ENCODE peak calls at places on chromosomes 5 and 9, in ten cellular contexts. G is tibial artery, Q is IMR-90, O is fibroblast of lung, A is neural progenitor cell, N is upper lobe of right lung, R is hepatocyte, M is right lobe of liver, T is adrenal gland, F is neuronal stem cell. C is an unnamed sample.

GRCh38 chr5:109102291-109102690 is 307.5 kb downstream of the PJA2 start:
- DNase-seq in G (no peak), Q (no peak), O (peak), A (no peak), N (no peak), R (no peak), M (no peak), T (no peak), F (no peak), C (no peak)

GRCh38 chr9:129291041-129291501 is 113.0 kb upstream of the IER5L start:
- DNase-seq in G (peak), Q (no peak), O (no peak), A (no peak), N (no peak), R (no peak), M (no peak), T (peak), F (no peak), C (peak)

GRCh38 chr9:124216474-124217176 is 41.1 kb upstream of the NEK6 start:
- DNase-seq in G (no peak), Q (no peak), O (no peak), A (no peak), N (peak), R (no peak), M (peak), T (no peak), F (no peak), C (no peak)

GRCh38 chr5:76691470-76692273 is 24.3 kb upstream of the F2R start:
- DNase-seq in G (no peak), Q (peak), O (peak), A (peak), N (no peak), R (peak), M (no peak), T (peak), F (no peak), C (no peak)

GRCh38 chr5:156815988-156816599 is 34.0 kb upstream of the PPP1R2B start:
- DNase-seq in G (no peak), Q (peak), O (peak), A (peak), N (no peak), R (peak), M (no peak), T (peak), F (peak), C (no peak)

GRCh38 chr5:103211858-103212500 is 46.6 kb upstream of the MACIR start:
- DNase-seq in G (no peak), Q (no peak), O (no peak), A (no peak), N (no peak), R (no peak), M (no peak), T (no peak), F (no peak), C (no peak)

GRCh38 chr9:137320555-137321384 is 18.7 kb upstream of the NRARP start:
- DNase-seq in G (no peak), Q (no peak), O (no peak), A (no peak), N (peak), R (no peak), M (no peak), T (peak), F (no peak), C (no peak)

GRCh38 chr5:151772868-151773561 is 1.3 kb downstream of the G3BP1 start:
- DNase-seq in G (no peak), Q (peak), O (peak), A (no peak), N (no peak), R (peak), M (no peak), T (peak), F (no peak), C (no peak)

GRCh38 chr5:158203256-158203655 is 344.3 kb upstream of the CLINT1 start:
- DNase-seq in G (no peak), Q (no peak), O (no peak), A (no peak), N (no peak), R (no peak), M (no peak), T (no peak), F (no peak), C (no peak)

GRCh38 chr9:134778841-134779411 is 101.7 kb upstream of the FCN2 start:
- DNase-seq in G (peak), Q (peak), O (peak), A (peak), N (peak), R (peak), M (peak), T (peak), F (peak), C (no peak)

GRCh38 chr9:77981332-77981731 is 50.3 kb downstream of the GNAQ start:
- DNase-seq in G (no peak), Q (peak), O (peak), A (peak), N (no peak), R (peak), M (no peak), T (peak), F (no peak), C (no peak)

GRCh38 chr9:87855061-87855460 is 27.6 kb upstream of the SPATA31E1 start:
- DNase-seq in G (no peak), Q (peak), O (peak), A (no peak), N (no peak), R (no peak), M (no peak), T (no peak), F (no peak), C (no peak)

GRCh38 chr9:100064872-100065581 is 33.8 kb downstream of the ERP44 start:
- DNase-seq in G (no peak), Q (peak), O (peak), A (no peak), N (no peak), R (no peak), M (no peak), T (no peak), F (no peak), C (no peak)

GRCh38 chr9:83933804-83934203 is 12.6 kb upstream of the KIF27 start:
- DNase-seq in G (no peak), Q (peak), O (no peak), A (no peak), N (peak), R (peak), M (peak), T (no peak), F (no peak), C (no peak)

GRCh38 chr9:114499941-114500528 is 5.2 kb downstream of the WHRN start:
- DNase-seq in G (no peak), Q (no peak), O (no peak), A (no peak), N (no peak), R (no peak), M (no peak), T (no peak), F (no peak), C (no peak)

GRCh38 chr9:133403766-133404439 is 13.9 kb downstream of the REXO4 start:
- DNase-seq in G (no peak), Q (no peak), O (no peak), A (peak), N (peak), R (peak), M (no peak), T (peak), F (no peak), C (no peak)

GRCh38 chr5:142315231-142315900 is 9.5 kb downstream of the SPRY4 start:
- DNase-seq in G (no peak), Q (peak), O (no peak), A (no peak), N (no peak), R (no peak), M (no peak), T (no peak), F (no peak), C (no peak)

GRCh38 chr5:1437452-1437851 is 7.8 kb downstream of the SLC6A3 start:
- DNase-seq in G (no peak), Q (peak), O (no peak), A (no peak), N (no peak), R (peak), M (no peak), T (no peak), F (no peak), C (no peak)

GRCh38 chr5:442335-443238 is at the start of gene EXOC3:
- DNase-seq in G (peak), Q (peak), O (peak), A (peak), N (peak), R (peak), M (peak), T (peak), F (peak), C (peak)

GRCh38 chr9:34047864-34048729 is 590 bp downstream of the UBAP2 start:
- DNase-seq in G (no peak), Q (no peak), O (peak), A (peak), N (peak), R (peak), M (peak), T (peak), F (peak), C (peak)

GRCh38 chr5:1875481-1875842 is 7.3 kb downstream of the IRX4 start:
- DNase-seq in G (no peak), Q (no peak), O (no peak), A (peak), N (no peak), R (no peak), M (no peak), T (no peak), F (no peak), C (no peak)

GRCh38 chr5:68012429-68012828 is 203.1 kb upstream of the PIK3R1 start:
- DNase-seq in G (no peak), Q (peak), O (peak), A (no peak), N (no peak), R (no peak), M (no peak), T (no peak), F (no peak), C (no peak)

GRCh38 chr9:99730063-99730462 is 91.6 kb upstream of the NR4A3 start:
- DNase-seq in G (no peak), Q (no peak), O (no peak), A (no peak), N (no peak), R (no peak), M (no peak), T (no peak), F (no peak), C (no peak)

GRCh38 chr9:87587864-87588263 is 90.2 kb downstream of the DAPK1 start:
- DNase-seq in G (no peak), Q (no peak), O (no peak), A (no peak), N (no peak), R (no peak), M (no peak), T (no peak), F (no peak), C (no peak)

GRCh38 chr9:123281659-123282342 is 13.4 kb upstream of the STRBP start:
- DNase-seq in G (no peak), Q (no peak), O (no peak), A (no peak), N (no peak), R (no peak), M (no peak), T (no peak), F (no peak), C (no peak)

GRCh38 chr5:24232929-24233328 is 411.8 kb downstream of the CDH10 start:
- DNase-seq in G (no peak), Q (no peak), O (no peak), A (no peak), N (no peak), R (no peak), M (no peak), T (no peak), F (no peak), C (no peak)

GRCh38 chr9:95167998-95168397 is 149.5 kb downstream of the FANCC start:
- DNase-seq in G (peak), Q (peak), O (peak), A (peak), N (no peak), R (peak), M (peak), T (peak), F (peak), C (no peak)

GRCh38 chr9:16871358-16872151 is 1.1 kb upstream of the BNC2 start:
- DNase-seq in G (peak), Q (peak), O (peak), A (peak), N (peak), R (peak), M (no peak), T (peak), F (peak), C (peak)

GRCh38 chr5:135204151-135204600 is 170.1 kb upstream of the PITX1 start:
- DNase-seq in G (no peak), Q (peak), O (peak), A (peak), N (no peak), R (no peak), M (no peak), T (no peak), F (no peak), C (no peak)

GRCh38 chr5:150516011-150516410 is 8.1 kb downstream of the NDST1 start:
- DNase-seq in G (peak), Q (peak), O (peak), A (no peak), N (no peak), R (peak), M (no peak), T (peak), F (no peak), C (no peak)

GRCh38 chr9:33750307-33750838 is 45.0 kb upstream of the PRSS3 start:
- DNase-seq in G (no peak), Q (peak), O (peak), A (no peak), N (no peak), R (no peak), M (peak), T (no peak), F (no peak), C (no peak)

GRCh38 chr9:84781431-84781830 is 111.9 kb downstream of the NTRK2 start:
- DNase-seq in G (peak), Q (no peak), O (peak), A (peak), N (no peak), R (no peak), M (no peak), T (no peak), F (no peak), C (no peak)

GRCh38 chr5:80990527-80990926 is 30.4 kb downstream of the RASGRF2 start:
- DNase-seq in G (no peak), Q (no peak), O (no peak), A (no peak), N (no peak), R (no peak), M (no peak), T (no peak), F (no peak), C (no peak)

GRCh38 chr5:1642621-1643061 is 118.9 kb upstream of the LPCAT1 start:
- DNase-seq in G (no peak), Q (no peak), O (no peak), A (peak), N (peak), R (no peak), M (peak), T (no peak), F (no peak), C (no peak)

GRCh38 chr5:6442333-6442732 is 6.3 kb upstream of the UBE2QL1 start:
- DNase-seq in G (no peak), Q (no peak), O (no peak), A (no peak), N (no peak), R (no peak), M (no peak), T (no peak), F (no peak), C (no peak)

GRCh38 chr5:124652892-124653441 is 93.5 kb downstream of the ZNF608 start:
- DNase-seq in G (no peak), Q (no peak), O (no peak), A (peak), N (no peak), R (no peak), M (no peak), T (no peak), F (no peak), C (no peak)

GRCh38 chr5:124655943-124656459 is 90.4 kb downstream of the ZNF608 start:
- DNase-seq in G (no peak), Q (peak), O (peak), A (no peak), N (no peak), R (peak), M (no peak), T (no peak), F (no peak), C (no peak)

GRCh38 chr5:124652514-124652819 is 94.0 kb downstream of the ZNF608 start:
- DNase-seq in G (no peak), Q (no peak), O (no peak), A (no peak), N (no peak), R (no peak), M (no peak), T (no peak), F (no peak), C (no peak)

GRCh38 chr5:124654418-124654817 is 92.0 kb downstream of the ZNF608 start:
- DNase-seq in G (no peak), Q (no peak), O (no peak), A (no peak), N (no peak), R (no peak), M (no peak), T (no peak), F (no peak), C (no peak)

GRCh38 chr5:124655211-124655880 is 91.1 kb downstream of the ZNF608 start:
- DNase-seq in G (no peak), Q (no peak), O (peak), A (no peak), N (no peak), R (no peak), M (no peak), T (no peak), F (no peak), C (no peak)
- H3K27ac ChIP-seq in G (no peak), Q (peak), O (peak), A (no peak), N (peak), R (peak), M (no peak), T (peak), F (no peak), C (peak)

DNA sequence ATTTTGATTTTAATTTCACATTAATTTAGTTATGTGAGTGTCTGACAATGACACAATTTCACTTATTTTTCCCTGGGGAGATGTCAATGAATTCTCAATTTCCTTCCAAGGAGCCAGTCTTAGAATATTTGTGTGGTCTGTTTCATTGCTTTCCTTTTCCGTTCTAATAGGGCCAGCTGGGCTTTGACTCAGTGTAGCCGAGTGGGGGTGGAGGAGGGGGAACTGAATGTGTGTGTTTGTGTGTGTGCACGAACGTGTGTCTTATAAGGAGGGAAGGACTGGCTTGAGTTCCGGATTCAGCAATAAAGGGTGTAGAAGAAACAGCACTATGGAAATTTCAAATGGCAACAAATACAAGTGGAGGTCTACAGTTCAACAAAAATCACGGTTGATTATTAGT is 100.1 kb downstream of the BASP1 start:
- DNase-seq in G (no peak), Q (no peak), O (no peak), A (no peak), N (no peak), R (no peak), M (no peak), T (no peak), F (no peak), C (no peak)
- H3K27ac ChIP-seq in G (no peak), Q (peak), O (no peak), A (no peak), N (no peak), R (peak), M (no peak), T (peak), F (no peak), C (no peak)

GRCh38 chr5:74919487-74919886 is 53.3 kb upstream of the FAM169A start:
- DNase-seq in G (no peak), Q (peak), O (peak), A (peak), N (no peak), R (peak), M (no peak), T (no peak), F (peak), C (no peak)
- H3K27ac ChIP-seq in G (no peak), Q (no peak), O (no peak), A (no peak), N (no peak), R (no peak), M (peak), T (no peak), F (no peak), C (no peak)

GRCh38 chr5:14959443-14960119 is 88.0 kb upstream of the ANKH start:
- DNase-seq in G (no peak), Q (no peak), O (no peak), A (no peak), N (no peak), R (peak), M (no peak), T (no peak), F (no peak), C (no peak)
- H3K27ac ChIP-seq in G (no peak), Q (no peak), O (no peak), A (no peak), N (no peak), R (no peak), M (no peak), T (no peak), F (no peak), C (peak)

GRCh38 chr9:73039916-73040263 is 87.0 kb upstream of the ALDH1A1 start:
- DNase-seq in G (no peak), Q (no peak), O (no peak), A (no peak), N (no peak), R (no peak), M (no peak), T (no peak), F (no peak), C (no peak)

GRCh38 chr9:73037613-73038012 is 84.8 kb upstream of the ALDH1A1 start:
- DNase-seq in G (no peak), Q (no peak), O (peak), A (no peak), N (no peak), R (no peak), M (no peak), T (no peak), F (no peak), C (no peak)

GRCh38 chr9:73039253-73039915 is 86.5 kb upstream of the ALDH1A1 start:
- DNase-seq in G (peak), Q (no peak), O (peak), A (no peak), N (no peak), R (peak), M (no peak), T (no peak), F (no peak), C (no peak)

GRCh38 chr9:73038089-73038509 is 85.2 kb upstream of the ALDH1A1 start:
- DNase-seq in G (no peak), Q (no peak), O (no peak), A (no peak), N (no peak), R (no peak), M (peak), T (no peak), F (no peak), C (no peak)

GRCh38 chr9:73038613-73039012 is 85.8 kb upstream of the ALDH1A1 start:
- DNase-seq in G (peak), Q (no peak), O (peak), A (no peak), N (peak), R (no peak), M (peak), T (peak), F (no peak), C (peak)
- H3K27ac ChIP-seq in G (peak), Q (no peak), O (no peak), A (no peak), N (peak), R (peak), M (peak), T (peak), F (no peak), C (peak)

GRCh38 chr5:57232293-57233033 is 58.6 kb downstream of the GPBP1 start:
- DNase-seq in G (no peak), Q (peak), O (peak), A (no peak), N (no peak), R (peak), M (no peak), T (no peak), F (no peak), C (no peak)
- H3K27ac ChIP-seq in G (no peak), Q (no peak), O (no peak), A (no peak), N (no peak), R (peak), M (no peak), T (peak), F (no peak), C (no peak)

GRCh38 chr5:36444582-36444999 is 142.9 kb upstream of the RANBP3L start:
- DNase-seq in G (peak), Q (no peak), O (peak), A (no peak), N (no peak), R (no peak), M (no peak), T (peak), F (no peak), C (no peak)
- H3K27ac ChIP-seq in G (no peak), Q (no peak), O (no peak), A (no peak), N (no peak), R (peak), M (no peak), T (peak), F (no peak), C (no peak)

C was measured in suprapubic skin.